ENCODE peak calls at places on chromosomes 13 and 19, in nine cellular contexts. One of them, this sample, is unnamed.

GRCh38 chr13:21008026-21008425 is 53.4 kb downstream of the LATS2 start:
- DNase-seq in RWPE1: no peak
- DNase-seq in A549: no peak
- DNase-seq in mucosa of gallbladder: no peak
- DNase-seq in CD4-positive, alpha-beta T cell: no peak
- DNase-seq in H54: no peak
- DNase-seq in neuronal stem cell: no peak
- DNase-seq in NCI-H1417 treated with DMSO at 0.1 percent for 48 hours: no peak
- DNase-seq in stimulated activated CD4-positive, alpha-beta T cell treated with anti-CD3 and anti-CD28 coated beads, Interleukin-1b, Interleukin-23, amount 100 ng/mL, for 48 hours: no peak
- DNase-seq in this sample: no peak

GRCh38 chr19:33673996-33674395 is 52.2 kb downstream of the CHST8 start:
- DNase-seq in RWPE1: no peak
- DNase-seq in A549: no peak
- DNase-seq in mucosa of gallbladder: no peak
- DNase-seq in CD4-positive, alpha-beta T cell: peak
- DNase-seq in H54: no peak
- DNase-seq in neuronal stem cell: no peak
- DNase-seq in NCI-H1417 treated with DMSO at 0.1 percent for 48 hours: no peak
- DNase-seq in stimulated activated CD4-positive, alpha-beta T cell treated with anti-CD3 and anti-CD28 coated beads, Interleukin-1b, Interleukin-23, amount 100 ng/mL, for 48 hours: no peak
- DNase-seq in this sample: no peak

GRCh38 chr19:7729211-7729610 is 2.7 kb downstream of the CLEC4G start:
- DNase-seq in RWPE1: no peak
- DNase-seq in A549: no peak
- DNase-seq in mucosa of gallbladder: no peak
- DNase-seq in CD4-positive, alpha-beta T cell: no peak
- DNase-seq in H54: no peak
- DNase-seq in neuronal stem cell: no peak
- DNase-seq in NCI-H1417 treated with DMSO at 0.1 percent for 48 hours: no peak
- DNase-seq in stimulated activated CD4-positive, alpha-beta T cell treated with anti-CD3 and anti-CD28 coated beads, Interleukin-1b, Interleukin-23, amount 100 ng/mL, for 48 hours: no peak
- DNase-seq in this sample: no peak

GRCh38 chr19:47839913-47840312 is 18.2 kb downstream of the CRX start:
- DNase-seq in RWPE1: no peak
- DNase-seq in A549: no peak
- DNase-seq in mucosa of gallbladder: no peak
- DNase-seq in CD4-positive, alpha-beta T cell: no peak
- DNase-seq in H54: no peak
- DNase-seq in neuronal stem cell: no peak
- DNase-seq in NCI-H1417 treated with DMSO at 0.1 percent for 48 hours: no peak
- DNase-seq in stimulated activated CD4-positive, alpha-beta T cell treated with anti-CD3 and anti-CD28 coated beads, Interleukin-1b, Interleukin-23, amount 100 ng/mL, for 48 hours: no peak
- DNase-seq in this sample: no peak

GRCh38 chr19:49374665-49375434 is 11.2 kb downstream of the DKKL1 start:
- DNase-seq in RWPE1: no peak
- DNase-seq in A549: no peak
- DNase-seq in mucosa of gallbladder: no peak
- DNase-seq in CD4-positive, alpha-beta T cell: no peak
- DNase-seq in H54: no peak
- DNase-seq in neuronal stem cell: no peak
- DNase-seq in NCI-H1417 treated with DMSO at 0.1 percent for 48 hours: no peak
- DNase-seq in stimulated activated CD4-positive, alpha-beta T cell treated with anti-CD3 and anti-CD28 coated beads, Interleukin-1b, Interleukin-23, amount 100 ng/mL, for 48 hours: no peak
- DNase-seq in this sample: no peak

GRCh38 chr13:50284540-50284939 is 269.3 kb downstream of the KCNRG start:
- DNase-seq in RWPE1: no peak
- DNase-seq in A549: no peak
- DNase-seq in mucosa of gallbladder: no peak
- DNase-seq in CD4-positive, alpha-beta T cell: no peak
- DNase-seq in H54: no peak
- DNase-seq in neuronal stem cell: no peak
- DNase-seq in NCI-H1417 treated with DMSO at 0.1 percent for 48 hours: no peak
- DNase-seq in stimulated activated CD4-positive, alpha-beta T cell treated with anti-CD3 and anti-CD28 coated beads, Interleukin-1b, Interleukin-23, amount 100 ng/mL, for 48 hours: no peak
- DNase-seq in this sample: no peak

GRCh38 chr19:40682431-40682964 is 8.0 kb downstream of the NUMBL start:
- DNase-seq in RWPE1: no peak
- DNase-seq in A549: no peak
- DNase-seq in mucosa of gallbladder: no peak
- DNase-seq in CD4-positive, alpha-beta T cell: no peak
- DNase-seq in H54: no peak
- DNase-seq in neuronal stem cell: no peak
- DNase-seq in NCI-H1417 treated with DMSO at 0.1 percent for 48 hours: no peak
- DNase-seq in stimulated activated CD4-positive, alpha-beta T cell treated with anti-CD3 and anti-CD28 coated beads, Interleukin-1b, Interleukin-23, amount 100 ng/mL, for 48 hours: no peak
- DNase-seq in this sample: no peak

GRCh38 chr19:32869369-32870153 is at the start of gene SLC7A9:
- DNase-seq in RWPE1: no peak
- DNase-seq in A549: no peak
- DNase-seq in mucosa of gallbladder: no peak
- DNase-seq in CD4-positive, alpha-beta T cell: no peak
- DNase-seq in H54: no peak
- DNase-seq in neuronal stem cell: no peak
- DNase-seq in NCI-H1417 treated with DMSO at 0.1 percent for 48 hours: no peak
- DNase-seq in stimulated activated CD4-positive, alpha-beta T cell treated with anti-CD3 and anti-CD28 coated beads, Interleukin-1b, Interleukin-23, amount 100 ng/mL, for 48 hours: no peak
- DNase-seq in this sample: no peak

GRCh38 chr19:5041168-5042038 is 72.5 kb downstream of the KDM4B start:
- DNase-seq in RWPE1: no peak
- DNase-seq in A549: no peak
- DNase-seq in mucosa of gallbladder: no peak
- DNase-seq in CD4-positive, alpha-beta T cell: no peak
- DNase-seq in H54: no peak
- DNase-seq in neuronal stem cell: no peak
- DNase-seq in NCI-H1417 treated with DMSO at 0.1 percent for 48 hours: no peak
- DNase-seq in stimulated activated CD4-positive, alpha-beta T cell treated with anti-CD3 and anti-CD28 coated beads, Interleukin-1b, Interleukin-23, amount 100 ng/mL, for 48 hours: no peak
- DNase-seq in this sample: no peak

GRCh38 chr13:87080100-87080779 is 590.9 kb upstream of the SLITRK5 start:
- DNase-seq in RWPE1: no peak
- DNase-seq in A549: no peak
- DNase-seq in mucosa of gallbladder: no peak
- DNase-seq in CD4-positive, alpha-beta T cell: no peak
- DNase-seq in H54: no peak
- DNase-seq in neuronal stem cell: no peak
- DNase-seq in NCI-H1417 treated with DMSO at 0.1 percent for 48 hours: no peak
- DNase-seq in stimulated activated CD4-positive, alpha-beta T cell treated with anti-CD3 and anti-CD28 coated beads, Interleukin-1b, Interleukin-23, amount 100 ng/mL, for 48 hours: no peak
- DNase-seq in this sample: no peak

GRCh38 chr13:64551755-64552154 is 2678.4 kb downstream of the PCDH9 start:
- DNase-seq in RWPE1: peak
- DNase-seq in A549: no peak
- DNase-seq in mucosa of gallbladder: no peak
- DNase-seq in CD4-positive, alpha-beta T cell: no peak
- DNase-seq in H54: no peak
- DNase-seq in neuronal stem cell: no peak
- DNase-seq in NCI-H1417 treated with DMSO at 0.1 percent for 48 hours: no peak
- DNase-seq in stimulated activated CD4-positive, alpha-beta T cell treated with anti-CD3 and anti-CD28 coated beads, Interleukin-1b, Interleukin-23, amount 100 ng/mL, for 48 hours: no peak
- DNase-seq in this sample: no peak

GRCh38 chr19:879711-880438 is 13.1 kb downstream of the MED16 start:
- DNase-seq in RWPE1: no peak
- DNase-seq in A549: no peak
- DNase-seq in mucosa of gallbladder: no peak
- DNase-seq in CD4-positive, alpha-beta T cell: no peak
- DNase-seq in H54: no peak
- DNase-seq in neuronal stem cell: no peak
- DNase-seq in NCI-H1417 treated with DMSO at 0.1 percent for 48 hours: no peak
- DNase-seq in stimulated activated CD4-positive, alpha-beta T cell treated with anti-CD3 and anti-CD28 coated beads, Interleukin-1b, Interleukin-23, amount 100 ng/mL, for 48 hours: no peak
- DNase-seq in this sample: no peak

GRCh38 chr19:27824108-27824507 is 1388.8 kb downstream of the UQCRFS1 start:
- DNase-seq in RWPE1: no peak
- DNase-seq in A549: no peak
- DNase-seq in mucosa of gallbladder: no peak
- DNase-seq in CD4-positive, alpha-beta T cell: no peak
- DNase-seq in H54: no peak
- DNase-seq in neuronal stem cell: no peak
- DNase-seq in NCI-H1417 treated with DMSO at 0.1 percent for 48 hours: no peak
- DNase-seq in stimulated activated CD4-positive, alpha-beta T cell treated with anti-CD3 and anti-CD28 coated beads, Interleukin-1b, Interleukin-23, amount 100 ng/mL, for 48 hours: no peak
- DNase-seq in this sample: no peak

GRCh38 chr19:33264881-33265445 is 37.4 kb downstream of the CEBPA start:
- DNase-seq in RWPE1: no peak
- DNase-seq in A549: no peak
- DNase-seq in mucosa of gallbladder: no peak
- DNase-seq in CD4-positive, alpha-beta T cell: no peak
- DNase-seq in H54: no peak
- DNase-seq in neuronal stem cell: no peak
- DNase-seq in NCI-H1417 treated with DMSO at 0.1 percent for 48 hours: no peak
- DNase-seq in stimulated activated CD4-positive, alpha-beta T cell treated with anti-CD3 and anti-CD28 coated beads, Interleukin-1b, Interleukin-23, amount 100 ng/mL, for 48 hours: no peak
- DNase-seq in this sample: no peak

GRCh38 chr19:45919678-45920077 is 5.1 kb upstream of the NANOS2 start:
- DNase-seq in RWPE1: no peak
- DNase-seq in A549: no peak
- DNase-seq in mucosa of gallbladder: no peak
- DNase-seq in CD4-positive, alpha-beta T cell: no peak
- DNase-seq in H54: no peak
- DNase-seq in neuronal stem cell: no peak
- DNase-seq in NCI-H1417 treated with DMSO at 0.1 percent for 48 hours: no peak
- DNase-seq in stimulated activated CD4-positive, alpha-beta T cell treated with anti-CD3 and anti-CD28 coated beads, Interleukin-1b, Interleukin-23, amount 100 ng/mL, for 48 hours: no peak
- DNase-seq in this sample: no peak

GRCh38 chr13:40406405-40407138 is 259.9 kb downstream of the FOXO1 start:
- DNase-seq in RWPE1: peak
- DNase-seq in A549: peak
- DNase-seq in mucosa of gallbladder: no peak
- DNase-seq in CD4-positive, alpha-beta T cell: no peak
- DNase-seq in H54: no peak
- DNase-seq in neuronal stem cell: no peak
- DNase-seq in NCI-H1417 treated with DMSO at 0.1 percent for 48 hours: no peak
- DNase-seq in stimulated activated CD4-positive, alpha-beta T cell treated with anti-CD3 and anti-CD28 coated beads, Interleukin-1b, Interleukin-23, amount 100 ng/mL, for 48 hours: no peak
- DNase-seq in this sample: no peak

GRCh38 chr13:29801737-29802305 is 48.6 kb downstream of the UBL3 start:
- DNase-seq in RWPE1: no peak
- DNase-seq in A549: no peak
- DNase-seq in mucosa of gallbladder: no peak
- DNase-seq in CD4-positive, alpha-beta T cell: no peak
- DNase-seq in H54: no peak
- DNase-seq in neuronal stem cell: no peak
- DNase-seq in NCI-H1417 treated with DMSO at 0.1 percent for 48 hours: no peak
- DNase-seq in stimulated activated CD4-positive, alpha-beta T cell treated with anti-CD3 and anti-CD28 coated beads, Interleukin-1b, Interleukin-23, amount 100 ng/mL, for 48 hours: no peak
- DNase-seq in this sample: no peak

GRCh38 chr13:66225071-66225470 is 1005.1 kb downstream of the PCDH9 start:
- DNase-seq in RWPE1: no peak
- DNase-seq in A549: no peak
- DNase-seq in mucosa of gallbladder: no peak
- DNase-seq in CD4-positive, alpha-beta T cell: no peak
- DNase-seq in H54: no peak
- DNase-seq in neuronal stem cell: no peak
- DNase-seq in NCI-H1417 treated with DMSO at 0.1 percent for 48 hours: no peak
- DNase-seq in stimulated activated CD4-positive, alpha-beta T cell treated with anti-CD3 and anti-CD28 coated beads, Interleukin-1b, Interleukin-23, amount 100 ng/mL, for 48 hours: no peak
- DNase-seq in this sample: no peak

GRCh38 chr13:79631260-79631659 is 150.3 kb downstream of the NDFIP2 start:
- DNase-seq in RWPE1: peak
- DNase-seq in A549: peak
- DNase-seq in mucosa of gallbladder: peak
- DNase-seq in CD4-positive, alpha-beta T cell: no peak
- DNase-seq in H54: peak
- DNase-seq in neuronal stem cell: no peak
- DNase-seq in NCI-H1417 treated with DMSO at 0.1 percent for 48 hours: peak
- DNase-seq in stimulated activated CD4-positive, alpha-beta T cell treated with anti-CD3 and anti-CD28 coated beads, Interleukin-1b, Interleukin-23, amount 100 ng/mL, for 48 hours: no peak
- DNase-seq in this sample: no peak

GRCh38 chr13:45396548-45397095 is 21.6 kb downstream of the SLC25A30 start:
- DNase-seq in RWPE1: no peak
- DNase-seq in A549: no peak
- DNase-seq in mucosa of gallbladder: no peak
- DNase-seq in CD4-positive, alpha-beta T cell: no peak
- DNase-seq in H54: no peak
- DNase-seq in neuronal stem cell: no peak
- DNase-seq in NCI-H1417 treated with DMSO at 0.1 percent for 48 hours: no peak
- DNase-seq in stimulated activated CD4-positive, alpha-beta T cell treated with anti-CD3 and anti-CD28 coated beads, Interleukin-1b, Interleukin-23, amount 100 ng/mL, for 48 hours: no peak
- DNase-seq in this sample: no peak

GRCh38 chr13:113413898-113414282 is 39.4 kb downstream of the ADPRHL1 start:
- DNase-seq in RWPE1: no peak
- DNase-seq in A549: no peak
- DNase-seq in mucosa of gallbladder: no peak
- DNase-seq in CD4-positive, alpha-beta T cell: no peak
- DNase-seq in H54: no peak
- DNase-seq in neuronal stem cell: no peak
- DNase-seq in NCI-H1417 treated with DMSO at 0.1 percent for 48 hours: no peak
- DNase-seq in stimulated activated CD4-positive, alpha-beta T cell treated with anti-CD3 and anti-CD28 coated beads, Interleukin-1b, Interleukin-23, amount 100 ng/mL, for 48 hours: no peak
- DNase-seq in this sample: peak

GRCh38 chr19:16249826-16250434 is 52.2 kb downstream of the AP1M1 start:
- DNase-seq in RWPE1: no peak
- DNase-seq in A549: no peak
- DNase-seq in mucosa of gallbladder: no peak
- DNase-seq in CD4-positive, alpha-beta T cell: no peak
- DNase-seq in H54: no peak
- DNase-seq in neuronal stem cell: no peak
- DNase-seq in NCI-H1417 treated with DMSO at 0.1 percent for 48 hours: no peak
- DNase-seq in stimulated activated CD4-positive, alpha-beta T cell treated with anti-CD3 and anti-CD28 coated beads, Interleukin-1b, Interleukin-23, amount 100 ng/mL, for 48 hours: no peak
- DNase-seq in this sample: no peak

GRCh38 chr13:75825161-75825560 is 189.0 kb downstream of the LMO7 start:
- DNase-seq in RWPE1: no peak
- DNase-seq in A549: no peak
- DNase-seq in mucosa of gallbladder: no peak
- DNase-seq in CD4-positive, alpha-beta T cell: no peak
- DNase-seq in H54: no peak
- DNase-seq in neuronal stem cell: no peak
- DNase-seq in NCI-H1417 treated with DMSO at 0.1 percent for 48 hours: no peak
- DNase-seq in stimulated activated CD4-positive, alpha-beta T cell treated with anti-CD3 and anti-CD28 coated beads, Interleukin-1b, Interleukin-23, amount 100 ng/mL, for 48 hours: no peak
- DNase-seq in this sample: no peak

GRCh38 chr19:33748231-33748630 is 48.4 kb upstream of the KCTD15 start:
- DNase-seq in RWPE1: no peak
- DNase-seq in A549: no peak
- DNase-seq in mucosa of gallbladder: no peak
- DNase-seq in CD4-positive, alpha-beta T cell: no peak
- DNase-seq in H54: no peak
- DNase-seq in neuronal stem cell: no peak
- DNase-seq in NCI-H1417 treated with DMSO at 0.1 percent for 48 hours: no peak
- DNase-seq in stimulated activated CD4-positive, alpha-beta T cell treated with anti-CD3 and anti-CD28 coated beads, Interleukin-1b, Interleukin-23, amount 100 ng/mL, for 48 hours: no peak
- DNase-seq in this sample: no peak